ENCODE peak calls at places on chromosomes 1 and 21, in nine cellular contexts. One of them, this sample, is unnamed.

GRCh38 chr1:245862812-245863540 is 644.1 kb downstream of the SMYD3 start:
- DNase-seq in DND-41: no peak
- DNase-seq in IMR-90: no peak
- DNase-seq in AG04450: no peak
- DNase-seq in Panc1: no peak
- DNase-seq in right atrium auricular region: no peak
- DNase-seq in OCI-LY7: no peak
- DNase-seq in body of pancreas: no peak
- DNase-seq in left ventricle myocardium inferior: no peak
- DNase-seq in this sample: no peak

GRCh38 chr1:115461526-115461925 is 123.5 kb upstream of the NGF start:
- DNase-seq in DND-41: no peak
- DNase-seq in IMR-90: no peak
- DNase-seq in AG04450: no peak
- DNase-seq in Panc1: no peak
- DNase-seq in right atrium auricular region: no peak
- DNase-seq in OCI-LY7: no peak
- DNase-seq in body of pancreas: no peak
- DNase-seq in left ventricle myocardium inferior: no peak
- DNase-seq in this sample: no peak

GRCh38 chr21:39597595-39598185 is 15.1 kb upstream of the B3GALT5 start:
- DNase-seq in DND-41: no peak
- DNase-seq in IMR-90: no peak
- DNase-seq in AG04450: no peak
- DNase-seq in Panc1: no peak
- DNase-seq in right atrium auricular region: no peak
- DNase-seq in OCI-LY7: no peak
- DNase-seq in body of pancreas: no peak
- DNase-seq in left ventricle myocardium inferior: no peak
- DNase-seq in this sample: no peak

GRCh38 chr1:99662581-99663208 is 16.8 kb downstream of the PALMD start:
- DNase-seq in DND-41: no peak
- DNase-seq in IMR-90: peak; percentile 75
- DNase-seq in AG04450: peak; percentile 42
- DNase-seq in Panc1: no peak
- DNase-seq in right atrium auricular region: peak; percentile 92
- DNase-seq in OCI-LY7: no peak
- DNase-seq in body of pancreas: peak; percentile 62
- DNase-seq in left ventricle myocardium inferior: peak; percentile 75
- DNase-seq in this sample: peak; percentile 29

GRCh38 chr1:84037758-84038611 is 39.1 kb upstream of the TTLL7 start:
- DNase-seq in DND-41: no peak
- DNase-seq in IMR-90: no peak
- DNase-seq in AG04450: no peak
- DNase-seq in Panc1: no peak
- DNase-seq in right atrium auricular region: no peak
- DNase-seq in OCI-LY7: peak; percentile 4
- DNase-seq in body of pancreas: no peak
- DNase-seq in left ventricle myocardium inferior: no peak
- DNase-seq in this sample: no peak

GRCh38 chr1:204107892-204108291 is 35.0 kb downstream of the SOX13 start:
- DNase-seq in DND-41: no peak
- DNase-seq in IMR-90: no peak
- DNase-seq in AG04450: no peak
- DNase-seq in Panc1: no peak
- DNase-seq in right atrium auricular region: no peak
- DNase-seq in OCI-LY7: no peak
- DNase-seq in body of pancreas: no peak
- DNase-seq in left ventricle myocardium inferior: no peak
- DNase-seq in this sample: no peak

GRCh38 chr1:18953656-18954259 is 2.7 kb downstream of the IFFO2 start:
- DNase-seq in DND-41: no peak
- DNase-seq in IMR-90: no peak
- DNase-seq in AG04450: no peak
- DNase-seq in Panc1: no peak
- DNase-seq in right atrium auricular region: no peak
- DNase-seq in OCI-LY7: no peak
- DNase-seq in body of pancreas: no peak
- DNase-seq in left ventricle myocardium inferior: no peak
- DNase-seq in this sample: peak; percentile 74

GRCh38 chr1:231731262-231731661 is 104.7 kb downstream of the DISC1 start:
- DNase-seq in DND-41: no peak
- DNase-seq in IMR-90: no peak
- DNase-seq in AG04450: no peak
- DNase-seq in Panc1: no peak
- DNase-seq in right atrium auricular region: no peak
- DNase-seq in OCI-LY7: no peak
- DNase-seq in body of pancreas: no peak
- DNase-seq in left ventricle myocardium inferior: no peak
- DNase-seq in this sample: no peak

GRCh38 chr1:30891223-30891552 is 17.4 kb downstream of the SDC3 start:
- DNase-seq in DND-41: no peak
- DNase-seq in IMR-90: no peak
- DNase-seq in AG04450: no peak
- DNase-seq in Panc1: no peak
- DNase-seq in right atrium auricular region: no peak
- DNase-seq in OCI-LY7: no peak
- DNase-seq in body of pancreas: no peak
- DNase-seq in left ventricle myocardium inferior: no peak
- DNase-seq in this sample: no peak

GRCh38 chr1:112537451-112537850 is 28.7 kb downstream of the WNT2B start:
- DNase-seq in DND-41: no peak
- DNase-seq in IMR-90: no peak
- DNase-seq in AG04450: no peak
- DNase-seq in Panc1: no peak
- DNase-seq in right atrium auricular region: no peak
- DNase-seq in OCI-LY7: no peak
- DNase-seq in body of pancreas: no peak
- DNase-seq in left ventricle myocardium inferior: no peak
- DNase-seq in this sample: no peak

GRCh38 chr1:37094302-37094701 is 60.0 kb upstream of the GRIK3 start:
- DNase-seq in DND-41: no peak
- DNase-seq in IMR-90: no peak
- DNase-seq in AG04450: no peak
- DNase-seq in Panc1: no peak
- DNase-seq in right atrium auricular region: no peak
- DNase-seq in OCI-LY7: peak; percentile 69
- DNase-seq in body of pancreas: no peak
- DNase-seq in left ventricle myocardium inferior: no peak
- DNase-seq in this sample: no peak

GRCh38 chr1:67892451-67893125 is 59.3 kb upstream of the GNG12 start:
- DNase-seq in DND-41: no peak
- DNase-seq in IMR-90: peak; percentile 48
- DNase-seq in AG04450: no peak
- DNase-seq in Panc1: no peak
- DNase-seq in right atrium auricular region: no peak
- DNase-seq in OCI-LY7: no peak
- DNase-seq in body of pancreas: no peak
- DNase-seq in left ventricle myocardium inferior: no peak
- DNase-seq in this sample: no peak

DNA sequence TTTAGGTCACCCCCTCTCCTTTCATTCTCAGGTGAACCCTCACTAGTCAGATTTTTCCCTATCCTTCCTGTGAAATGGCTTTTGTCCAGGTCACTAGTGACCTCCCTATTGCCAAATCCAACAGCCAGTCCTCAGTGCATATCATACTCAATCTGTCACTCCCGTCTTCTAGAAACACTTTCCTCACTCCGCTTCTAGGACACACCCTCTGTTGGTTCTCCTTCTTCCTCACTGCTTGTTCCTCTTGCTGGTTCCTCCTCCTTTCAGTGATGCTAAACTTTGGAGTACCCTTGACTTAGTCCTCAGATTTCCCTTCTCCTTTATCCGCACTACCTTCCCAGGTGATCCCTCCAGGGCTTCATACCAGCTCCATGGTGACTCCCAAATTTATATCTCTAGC is 94.3 kb downstream of the RNF220 start:
- DNase-seq in DND-41: no peak
- DNase-seq in IMR-90: no peak
- DNase-seq in AG04450: no peak
- DNase-seq in Panc1: no peak
- DNase-seq in right atrium auricular region: no peak
- DNase-seq in OCI-LY7: no peak
- DNase-seq in body of pancreas: no peak
- DNase-seq in left ventricle myocardium inferior: no peak
- DNase-seq in this sample: no peak
- H3K27ac ChIP-seq in DND-41: no peak overlapping the region
- H3K27ac ChIP-seq in IMR-90: no peak overlapping the region
- H3K27ac ChIP-seq in AG04450: no peak overlapping the region
- H3K27ac ChIP-seq in Panc1: no peak overlapping the region
- H3K27ac ChIP-seq in right atrium auricular region: no peak overlapping the region
- H3K27ac ChIP-seq in OCI-LY7: no peak overlapping the region
- H3K27ac ChIP-seq in body of pancreas: no peak overlapping the region
- H3K27ac ChIP-seq in left ventricle myocardium inferior: no peak overlapping the region
- H3K27ac ChIP-seq in this sample: no peak overlapping the region

GRCh38 chr1:52825868-52826267 is 16.7 kb upstream of the ZYG11A start:
- DNase-seq in DND-41: no peak
- DNase-seq in IMR-90: peak; percentile 34
- DNase-seq in AG04450: no peak
- DNase-seq in Panc1: no peak
- DNase-seq in right atrium auricular region: no peak
- DNase-seq in OCI-LY7: peak; percentile 48
- DNase-seq in body of pancreas: no peak
- DNase-seq in left ventricle myocardium inferior: no peak
- DNase-seq in this sample: peak; percentile 17
- TF ChIP-seq CTCF in DND-41: peak; percentile 54
- TF ChIP-seq CTCF in IMR-90: peak; percentile 40
- TF ChIP-seq CTCF in AG04450: peak; percentile 35
- TF ChIP-seq CTCF in Panc1: peak; percentile 43
- TF ChIP-seq CTCF in right atrium auricular region: no peak
- TF ChIP-seq CTCF in OCI-LY7: peak; percentile 80
- TF ChIP-seq CTCF in body of pancreas: no peak
- TF ChIP-seq CTCF in left ventricle myocardium inferior: no peak
- TF ChIP-seq CTCF in this sample: peak; percentile 32

GRCh38 chr1:152225678-152226077 is 1.7 kb upstream of the HRNR start:
- DNase-seq in DND-41: no peak
- DNase-seq in IMR-90: no peak
- DNase-seq in AG04450: no peak
- DNase-seq in Panc1: no peak
- DNase-seq in right atrium auricular region: no peak
- DNase-seq in OCI-LY7: no peak
- DNase-seq in body of pancreas: no peak
- DNase-seq in left ventricle myocardium inferior: no peak
- DNase-seq in this sample: peak; percentile 62
- H3K27ac ChIP-seq in DND-41: no peak overlapping the region
- H3K27ac ChIP-seq in IMR-90: no peak overlapping the region
- H3K27ac ChIP-seq in AG04450: no peak overlapping the region
- H3K27ac ChIP-seq in Panc1: no peak overlapping the region
- H3K27ac ChIP-seq in right atrium auricular region: no peak overlapping the region
- H3K27ac ChIP-seq in OCI-LY7: no peak overlapping the region
- H3K27ac ChIP-seq in body of pancreas: no peak overlapping the region
- H3K27ac ChIP-seq in left ventricle myocardium inferior: no peak overlapping the region
- H3K27ac ChIP-seq in this sample: no peak overlapping the region

GRCh38 chr1:54406339-54407181 is at the start of gene SSBP3:
- DNase-seq in DND-41: peak; percentile 94
- DNase-seq in IMR-90: peak; percentile 88
- DNase-seq in AG04450: peak; percentile 61
- DNase-seq in Panc1: no peak
- DNase-seq in right atrium auricular region: peak; percentile 89
- DNase-seq in OCI-LY7: peak; percentile 93
- DNase-seq in body of pancreas: peak; percentile 92
- DNase-seq in left ventricle myocardium inferior: peak; percentile 94
- DNase-seq in this sample: peak; percentile 97
- TF ChIP-seq CTCF in DND-41: peak; percentile 32
- TF ChIP-seq CTCF in IMR-90: no peak
- TF ChIP-seq CTCF in AG04450: no peak
- TF ChIP-seq CTCF in Panc1: no peak
- TF ChIP-seq CTCF in right atrium auricular region: peak; percentile 45
- TF ChIP-seq CTCF in OCI-LY7: peak; percentile 43
- TF ChIP-seq CTCF in body of pancreas: peak; percentile 17
- TF ChIP-seq CTCF in left ventricle myocardium inferior: peak; percentile 38
- TF ChIP-seq CTCF in this sample: no peak

GRCh38 chr1:150062113-150062512 is 5.5 kb upstream of the VPS45 start:
- DNase-seq in DND-41: no peak
- DNase-seq in IMR-90: no peak
- DNase-seq in AG04450: no peak
- DNase-seq in Panc1: no peak
- DNase-seq in right atrium auricular region: no peak
- DNase-seq in OCI-LY7: no peak
- DNase-seq in body of pancreas: no peak
- DNase-seq in left ventricle myocardium inferior: no peak
- DNase-seq in this sample: no peak

GRCh38 chr1:150066328-150066727 is 1.2 kb upstream of the VPS45 start:
- DNase-seq in DND-41: no peak
- DNase-seq in IMR-90: no peak
- DNase-seq in AG04450: no peak
- DNase-seq in Panc1: no peak
- DNase-seq in right atrium auricular region: no peak
- DNase-seq in OCI-LY7: no peak
- DNase-seq in body of pancreas: no peak
- DNase-seq in left ventricle myocardium inferior: no peak
- DNase-seq in this sample: no peak

GRCh38 chr1:150067184-150068182 is at the start of gene VPS45:
- DNase-seq in DND-41: peak; percentile 93
- DNase-seq in IMR-90: peak; percentile 88
- DNase-seq in AG04450: peak; percentile 72
- DNase-seq in Panc1: peak; percentile 79
- DNase-seq in right atrium auricular region: peak; percentile 92
- DNase-seq in OCI-LY7: peak; percentile 93
- DNase-seq in body of pancreas: peak; percentile 91
- DNase-seq in left ventricle myocardium inferior: peak; percentile 91
- DNase-seq in this sample: peak; percentile 90

GRCh38 chr1:150066838-150067183 is 765 bp upstream of the VPS45 start:
- DNase-seq in DND-41: peak; percentile 76
- DNase-seq in IMR-90: no peak
- DNase-seq in AG04450: no peak
- DNase-seq in Panc1: no peak
- DNase-seq in right atrium auricular region: no peak
- DNase-seq in OCI-LY7: peak; percentile 83
- DNase-seq in body of pancreas: no peak
- DNase-seq in left ventricle myocardium inferior: peak; percentile 47
- DNase-seq in this sample: peak; percentile 13

DNA sequence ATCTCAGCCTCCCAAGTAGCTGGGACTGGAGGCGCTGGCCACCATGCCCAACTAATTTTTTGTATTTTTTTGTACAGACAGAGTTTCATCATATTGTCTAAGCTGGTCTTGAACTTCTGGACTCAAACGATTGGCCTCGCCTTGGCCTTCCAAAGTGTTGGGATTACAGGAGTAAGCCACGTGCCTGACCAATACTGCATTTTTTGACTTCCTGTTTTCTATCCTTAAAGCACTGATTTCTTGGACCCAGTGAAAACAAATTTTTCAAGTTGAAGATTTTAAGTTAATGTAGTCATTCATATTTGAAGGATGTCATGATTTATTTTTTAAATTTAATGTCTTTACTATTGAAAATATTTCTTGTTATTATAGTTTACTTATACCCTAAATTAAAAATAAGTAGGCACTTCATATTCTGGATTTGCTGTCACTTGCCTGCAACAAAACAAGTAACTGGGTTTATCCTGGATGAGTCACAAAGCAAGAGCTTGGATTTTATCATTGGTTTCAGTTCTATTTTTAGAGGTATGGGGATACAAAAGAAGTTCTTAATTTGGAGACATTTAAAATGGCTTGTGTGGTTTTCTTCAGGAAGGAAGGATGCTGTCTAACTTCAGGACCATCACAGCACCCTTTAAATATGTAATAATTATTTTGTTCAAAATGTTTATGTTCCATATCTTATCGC is 2.2 kb upstream of the VPS45 start:
- DNase-seq in DND-41: no peak
- DNase-seq in IMR-90: peak; percentile 70
- DNase-seq in AG04450: no peak
- DNase-seq in Panc1: no peak
- DNase-seq in right atrium auricular region: no peak
- DNase-seq in OCI-LY7: no peak
- DNase-seq in body of pancreas: no peak
- DNase-seq in left ventricle myocardium inferior: no peak
- DNase-seq in this sample: peak; percentile 9
- H3K27ac ChIP-seq in DND-41: no peak overlapping the region
- H3K27ac ChIP-seq in IMR-90: no peak overlapping the region
- H3K27ac ChIP-seq in AG04450: no peak overlapping the region
- H3K27ac ChIP-seq in Panc1: peak overlapping the region; percentile 99
- H3K27ac ChIP-seq in right atrium auricular region: peak overlapping the region; percentile 97
- H3K27ac ChIP-seq in OCI-LY7: no peak overlapping the region
- H3K27ac ChIP-seq in body of pancreas: no peak overlapping the region
- H3K27ac ChIP-seq in left ventricle myocardium inferior: peak overlapping the region; percentile 97
- H3K27ac ChIP-seq in this sample: no peak overlapping the region